ENCODE peak calls at places on chromosome 18, in five cellular contexts. Q is SK-N-SH, Y is GM20000, E is progenitor cell of endocrine pancreas, O is bronchial epithelial cell. A is an unnamed sample.

GRCh38 chr18:57523171-57523956 is 63.1 kb downstream of the FECH start:
- DNase-seq in Y (peak), O (no peak), Q (no peak), E (no peak), A (no peak)

GRCh38 chr18:36769611-36770314 is 59.0 kb downstream of the TPGS2 start:
- DNase-seq in Q (no peak), Y (peak), O (no peak), E (no peak), A (no peak)

GRCh38 chr18:76564117-76564516 is 69.1 kb upstream of the ZNF516 start:
- DNase-seq in O (peak), E (no peak), Q (no peak), Y (no peak), A (no peak)

GRCh38 chr18:35775887-35776286 is 194.3 kb downstream of the GALNT1 start:
- DNase-seq in E (no peak), Y (no peak), O (peak), Q (no peak), A (no peak)

GRCh38 chr18:63317982-63318881 is 1.3 kb downstream of the BCL2 start:
- DNase-seq in O (peak), Y (peak), E (peak), Q (peak), A (peak)

GRCh38 chr18:41767960-41768359 is 187.1 kb upstream of the PIK3C3 start:
- DNase-seq in E (no peak), O (peak), Y (peak), Q (peak), A (no peak)

GRCh38 chr18:13878858-13879257 is 36.5 kb downstream of the MC2R start:
- DNase-seq in E (no peak), Y (no peak), Q (no peak), O (peak), A (no peak)

GRCh38 chr18:55900380-55900779 is 312.4 kb upstream of the TCF4 start:
- DNase-seq in Q (no peak), E (no peak), Y (no peak), O (no peak), A (no peak)

DNA sequence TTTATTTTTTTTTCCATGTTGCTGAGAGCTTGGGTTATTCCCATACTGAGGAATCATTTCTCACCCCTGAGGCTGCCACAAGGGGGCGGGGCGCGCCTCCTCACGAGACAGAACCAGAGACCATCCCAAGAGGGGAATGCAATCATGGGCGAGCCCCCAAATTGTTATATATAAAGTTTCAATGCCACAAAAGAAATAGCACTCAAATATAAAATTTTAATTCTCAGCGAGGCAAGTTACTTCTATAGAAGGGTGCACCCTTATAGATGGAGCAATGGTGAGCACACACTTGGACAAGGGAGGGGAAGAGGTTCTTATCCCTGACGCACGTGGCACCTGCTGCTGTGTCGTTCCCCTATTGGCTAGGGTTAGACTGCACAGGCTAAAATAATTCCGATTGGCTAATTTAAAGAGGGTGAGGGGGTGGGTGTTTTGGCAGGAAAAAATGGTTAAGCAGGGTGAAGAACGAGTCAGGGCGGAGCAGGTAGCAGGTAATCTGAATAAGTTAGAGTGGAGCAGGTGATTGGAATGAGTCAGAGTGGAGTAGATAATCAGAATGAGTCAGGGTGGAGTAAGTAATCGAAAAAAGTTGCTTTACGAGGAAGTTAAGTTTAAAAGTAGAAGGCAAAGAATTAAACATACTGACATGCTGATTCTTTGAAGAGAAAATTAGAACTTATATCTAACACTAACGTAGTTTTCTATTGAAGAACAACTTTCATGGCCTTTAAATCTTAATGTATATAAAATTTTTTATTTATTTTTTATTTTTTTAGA is 177.5 kb downstream of the MTCL1 start:
- DNase-seq in O (peak), Q (no peak), E (no peak), Y (no peak), A (no peak)
- TF ChIP-seq CTCF in O (no peak), Q (peak), E (peak), Y (no peak), A (no peak)

DNA sequence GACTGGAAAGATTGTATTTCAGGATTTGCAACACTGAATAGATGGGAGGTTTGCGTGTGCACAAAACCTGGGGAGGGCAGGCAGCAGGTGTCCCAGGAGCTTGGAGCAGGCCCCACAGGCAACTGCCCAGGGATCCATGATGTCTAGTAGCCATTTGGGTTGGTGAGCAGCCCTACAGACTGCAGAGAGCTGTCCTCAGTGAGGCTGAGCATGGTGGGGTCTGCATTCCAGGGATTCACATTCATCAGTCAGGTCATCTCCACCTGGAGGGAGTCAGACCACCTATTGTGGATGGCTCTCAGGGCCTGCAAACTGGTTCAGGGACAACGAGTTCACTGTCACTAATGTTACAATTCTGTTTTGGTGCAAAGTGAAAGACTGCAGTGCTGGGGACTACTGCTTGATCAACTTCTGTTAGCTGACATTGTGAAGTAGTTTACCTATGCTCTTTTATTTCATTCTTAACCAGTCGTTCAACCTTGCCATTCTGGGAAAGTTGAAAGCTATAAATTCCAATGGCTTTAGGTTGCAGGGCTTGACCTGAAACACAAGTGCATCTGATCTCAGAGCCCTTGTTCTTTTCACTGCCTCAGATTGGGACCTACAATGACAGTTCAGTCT is 222.6 kb downstream of the ZNF407 start:
- DNase-seq in Q (no peak), E (no peak), O (no peak), Y (no peak), A (no peak)
- TF ChIP-seq CTCF in Q (no peak), E (no peak), O (no peak), Y (no peak), A (no peak)

DNA sequence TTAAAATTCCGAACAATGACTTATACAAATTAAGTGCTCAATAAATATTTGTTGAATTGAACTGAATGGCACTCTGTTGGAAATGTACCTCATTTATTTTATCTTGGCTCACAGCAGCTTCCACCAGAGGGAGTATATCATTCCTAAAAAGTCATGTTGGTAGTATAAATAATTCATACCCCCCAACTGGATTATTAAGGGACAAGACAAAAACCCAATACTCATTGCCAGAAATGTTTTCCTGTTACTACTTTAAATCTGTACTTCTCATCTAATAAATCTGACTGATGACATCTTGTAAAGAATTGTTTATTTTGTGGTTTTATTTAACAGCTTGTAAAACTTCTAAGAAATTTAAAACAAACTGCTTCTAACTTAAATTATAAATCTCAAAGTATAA is 163.9 kb downstream of the CDH2 start:
- DNase-seq in Y (no peak), O (peak), E (no peak), Q (no peak), A (no peak)
- TF ChIP-seq CTCF in Y (no peak), O (peak), E (peak), Q (peak), A (no peak)

GRCh38 chr18:10035306-10035991 is 121.6 kb downstream of the VAPA start:
- DNase-seq in Q (no peak), E (no peak), O (peak), Y (no peak), A (no peak)

GRCh38 chr18:10033038-10033437 is 119.2 kb downstream of the VAPA start:
- DNase-seq in Q (no peak), Y (no peak), E (no peak), O (no peak), A (no peak)

GRCh38 chr18:10030816-10031541 is 117.2 kb downstream of the VAPA start:
- DNase-seq in E (no peak), O (no peak), Q (peak), Y (no peak), A (no peak)

GRCh38 chr18:10029711-10030110 is 115.9 kb downstream of the VAPA start:
- DNase-seq in Q (no peak), O (no peak), E (no peak), Y (no peak), A (no peak)

GRCh38 chr18:10032331-10032979 is 118.6 kb downstream of the VAPA start:
- DNase-seq in Q (peak), Y (peak), O (no peak), E (no peak), A (no peak)
- TF ChIP-seq CTCF in Q (no peak), Y (no peak), O (no peak), E (peak), A (no peak)

GRCh38 chr18:74623047-74623816 is 25.6 kb downstream of the ZNF407 start:
- DNase-seq in O (no peak), Y (no peak), Q (no peak), E (no peak), A (no peak)
- TF ChIP-seq CTCF in O (peak), Y (no peak), Q (peak), E (peak), A (no peak)

A was measured in mesothelial cell of epicardium.